ENCODE peak calls at places on chromosome 10, in five cellular contexts. G is lower leg skin; B is AG04450; F is coronary artery; O is CD4-positive, alpha-beta T cell. T is an unnamed sample.

GRCh38 chr10:55629792-55630490 is 731.1 kb downstream of the ZWINT start:
- DNase-seq in G (no peak), B (no peak), F (no peak), O (no peak), T (peak; percentile 40)

GRCh38 chr10:132192076-132192975 is 5.6 kb downstream of the DPYSL4 start:
- DNase-seq in G (no peak), B (no peak), F (no peak), O (no peak), T (no peak)

GRCh38 chr10:101217450-101218281 is 11.6 kb downstream of the LBX1 start:
- DNase-seq in G (no peak), B (no peak), F (no peak), O (no peak), T (peak; percentile 62)

GRCh38 chr10:3961082-3961481 is 176.1 kb upstream of the KLF6 start:
- DNase-seq in G (no peak), B (no peak), F (no peak), O (no peak), T (no peak)

GRCh38 chr10:86259901-86260562 is 106.6 kb downstream of the GRID1 start:
- DNase-seq in G (no peak), B (no peak), F (no peak), O (no peak), T (no peak)

GRCh38 chr10:119301397-119301796 is 94.0 kb downstream of the GRK5 start:
- DNase-seq in G (no peak), B (no peak), F (no peak), O (peak; percentile 63), T (no peak)

GRCh38 chr10:130867446-130868194 is 443.9 kb downstream of the TCERG1L start:
- DNase-seq in G (peak; percentile 82), B (no peak), F (no peak), O (no peak), T (no peak)

GRCh38 chr10:88243847-88244730 is 339.0 kb downstream of the RNLS start:
- DNase-seq in G (no peak), B (peak; percentile 48), F (peak; percentile 84), O (no peak), T (no peak)

GRCh38 chr10:79286318-79286951 is 60.8 kb upstream of the PPIF start:
- DNase-seq in G (peak; percentile 94), B (no peak), F (no peak), O (peak; percentile 86), T (no peak)

GRCh38 chr10:22252801-22253577 is 35.2 kb upstream of the EBLN1 start:
- DNase-seq in G (peak; percentile 90), B (no peak), F (peak; percentile 76), O (peak; percentile 56), T (no peak)

GRCh38 chr10:99467236-99467999 is 37.0 kb upstream of the GOT1 start:
- DNase-seq in G (no peak), B (no peak), F (no peak), O (no peak), T (no peak)

GRCh38 chr10:31582365-31583052 is 263.5 kb downstream of the ZEB1 start:
- DNase-seq in G (peak; percentile 80), B (no peak), F (peak; percentile 73), O (no peak), T (no peak)

GRCh38 chr10:124999433-125000365 is 57.8 kb downstream of the ZRANB1 start:
- DNase-seq in G (peak; percentile 89), B (peak; percentile 78), F (peak; percentile 93), O (peak; percentile 27), T (no peak)

GRCh38 chr10:27745719-27746363 is at the start of gene MKX:
- DNase-seq in G (peak; percentile 93), B (no peak), F (peak; percentile 84), O (peak; percentile 42), T (peak; percentile 78)

GRCh38 chr10:122140941-122141623 is 130.0 kb upstream of the BTBD16 start:
- DNase-seq in G (peak; percentile 97), B (peak; percentile 78), F (peak; percentile 98), O (no peak), T (no peak)

GRCh38 chr10:102678842-102679289 is 34.6 kb downstream of the TRIM8 start:
- DNase-seq in G (peak; percentile 88), B (no peak), F (no peak), O (no peak), T (peak; percentile 66)

GRCh38 chr10:129658673-129659072 is 191.6 kb downstream of the MGMT start:
- DNase-seq in G (no peak), B (no peak), F (no peak), O (no peak), T (no peak)

GRCh38 chr10:125030567-125031197 is 88.8 kb downstream of the ZRANB1 start:
- DNase-seq in G (no peak), B (no peak), F (no peak), O (no peak), T (no peak)

GRCh38 chr10:60942604-60943269 is 1.2 kb downstream of the RHOBTB1 start:
- DNase-seq in G (no peak), B (no peak), F (no peak), O (no peak), T (peak; percentile 41)

GRCh38 chr10:124494050-124494807 is 32.6 kb downstream of the LHPP start:
- DNase-seq in G (no peak), B (no peak), F (no peak), O (no peak), T (no peak)

GRCh38 chr10:8102708-8103401 is 48.4 kb downstream of the GATA3 start:
- DNase-seq in G (no peak), B (no peak), F (no peak), O (no peak), T (no peak)

GRCh38 chr10:133523631-133524203 is 3.4 kb upstream of the CYP2E1 start:
- DNase-seq in G (no peak), B (no peak), F (no peak), O (no peak), T (no peak)

GRCh38 chr10:109922976-109923921 is at the start of gene XPNPEP1:
- DNase-seq in G (peak; percentile 97), B (peak; percentile 37), F (peak; percentile 89), O (peak; percentile 77), T (peak; percentile 75)

GRCh38 chr10:51733061-51733460 is 33.7 kb upstream of the CSTF2T start:
- DNase-seq in G (no peak), B (peak; percentile 11), F (no peak), O (no peak), T (no peak)

GRCh38 chr10:77580500-77580899 is 57.1 kb downstream of the KCNMA1 start:
- DNase-seq in G (no peak), B (no peak), F (no peak), O (no peak), T (no peak)

GRCh38 chr10:129758180-129758579 is 205.9 kb downstream of the EBF3 start:
- DNase-seq in G (peak; percentile 68), B (no peak), F (peak; percentile 22), O (no peak), T (no peak)

GRCh38 chr10:62742447-62743105 is 61.9 kb upstream of the ADO start:
- DNase-seq in G (no peak), B (no peak), F (no peak), O (no peak), T (no peak)

GRCh38 chr10:52639652-52640051 is 132.9 kb downstream of the MBL2 start:
- DNase-seq in G (no peak), B (no peak), F (no peak), O (no peak), T (no peak)

GRCh38 chr10:91883549-91884542 is 25.4 kb downstream of the FGFBP3 start:
- DNase-seq in G (no peak), B (no peak), F (peak; percentile 78), O (no peak), T (no peak)

GRCh38 chr10:80357000-80357803 is 621 bp downstream of the DYDC2 start:
- DNase-seq in G (no peak), B (no peak), F (no peak), O (no peak), T (peak; percentile 37)

GRCh38 chr10:63866075-63866746 is 345.0 kb downstream of the REEP3 start:
- DNase-seq in G (no peak), B (no peak), F (no peak), O (peak; percentile 35), T (peak; percentile 79)

DNA sequence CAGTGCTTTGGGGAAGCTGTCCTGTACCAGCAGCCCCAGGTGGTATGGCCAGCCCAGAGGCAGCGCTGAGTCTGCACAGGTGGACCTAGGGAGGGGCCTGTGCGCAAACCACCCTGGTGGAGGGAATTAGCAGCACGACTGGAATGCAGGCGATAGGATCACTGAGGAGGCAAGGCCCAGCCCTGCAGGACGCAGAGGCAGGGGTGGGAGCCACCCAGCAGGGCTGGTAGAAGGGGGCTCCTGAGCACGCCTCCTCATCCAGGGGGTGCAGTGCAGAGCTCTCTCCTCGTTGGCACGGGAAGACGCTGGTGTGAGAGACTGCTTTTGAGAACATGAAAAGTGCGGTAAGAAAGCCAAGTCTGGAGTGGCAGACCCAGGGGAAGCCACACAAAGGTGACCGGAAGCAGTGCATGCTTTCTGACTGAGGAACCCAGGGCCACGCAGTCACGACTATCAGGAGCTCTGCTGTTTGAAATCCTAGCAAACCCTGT is 6.0 kb downstream of the FXYD4 start:
- DNase-seq in G (no peak), B (no peak), F (no peak), O (no peak), T (no peak)
- TF ChIP-seq CTCF in G (no peak), B (peak; percentile 2), F (no peak), O (no peak), T (peak; percentile 53)

GRCh38 chr10:19500959-19501358 is 315.3 kb upstream of the PLXDC2 start:
- DNase-seq in G (no peak), B (no peak), F (no peak), O (no peak), T (no peak)

GRCh38 chr10:19505320-19506092 is 310.7 kb upstream of the PLXDC2 start:
- DNase-seq in G (no peak), B (no peak), F (no peak), O (no peak), T (no peak)
- TF ChIP-seq CTCF in G (no peak), B (no peak), F (no peak), O (no peak), T (no peak)

GRCh38 chr10:113442340-113442739 is 110.5 kb upstream of the HABP2 start:
- DNase-seq in G (peak; percentile 50), B (no peak), F (no peak), O (no peak), T (no peak)

GRCh38 chr10:113441871-113442270 is 111.0 kb upstream of the HABP2 start:
- DNase-seq in G (peak; percentile 60), B (no peak), F (no peak), O (no peak), T (no peak)

GRCh38 chr10:113444766-113445365 is 108.0 kb upstream of the HABP2 start:
- DNase-seq in G (peak; percentile 34), B (no peak), F (no peak), O (no peak), T (no peak)

GRCh38 chr10:113438660-113439059 is 114.2 kb upstream of the HABP2 start:
- DNase-seq in G (peak; percentile 31), B (no peak), F (no peak), O (no peak), T (no peak)

GRCh38 chr10:113441220-113441619 is 111.6 kb upstream of the HABP2 start:
- DNase-seq in G (peak; percentile 66), B (no peak), F (no peak), O (no peak), T (no peak)
- TF ChIP-seq CTCF in G (no peak), B (no peak), F (no peak), O (no peak), T (no peak)

DNA sequence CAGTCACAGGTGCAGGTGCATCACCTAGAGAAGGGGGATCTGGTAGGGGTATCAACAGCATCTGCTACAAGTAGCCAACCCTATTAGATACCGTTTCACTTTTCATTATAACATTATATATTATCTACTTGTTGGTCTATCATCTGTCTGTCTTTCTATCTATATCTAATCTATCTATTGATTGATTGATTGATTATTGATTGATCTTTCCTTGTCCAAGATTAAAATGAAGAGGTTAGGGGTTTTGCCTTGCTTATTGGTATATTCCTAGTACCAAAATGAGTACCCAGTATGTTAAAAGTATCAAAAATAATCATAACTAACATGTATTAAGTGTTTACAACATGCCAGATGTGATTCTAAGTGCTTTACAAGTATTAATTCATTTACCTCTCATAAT is 121.5 kb downstream of the GPR158 start:
- DNase-seq in G (no peak), B (no peak), F (no peak), O (no peak), T (no peak)
- TF ChIP-seq CTCF in G (no peak), B (no peak), F (no peak), O (no peak), T (no peak)

T was measured in mesothelial cell of epicardium.